ENCODE peak calls at places on chromosomes 6 and 20, in eight cellular contexts. P, G, I, D, E, X, J and S are unnamed samples.

GRCh38 chr6:71238351-71238750 is 50.3 kb upstream of the OGFRL1 start:
- DNase-seq in J (no peak), E (no peak), G (no peak), D (no peak), X (no peak), P (no peak), I (no peak), S (no peak)

GRCh38 chr6:42210551-42210950 is 7.1 kb downstream of the MRPS10 start:
- DNase-seq in D (no peak), G (no peak), E (no peak), X (no peak), I (no peak), P (no peak), J (no peak), S (no peak)

GRCh38 chr6:166496460-166496859 is 90.0 kb downstream of the RAMACL start:
- DNase-seq in I (no peak), J (no peak), X (no peak), P (no peak), E (no peak), G (no peak), D (no peak), S (no peak)

GRCh38 chr6:87806635-87807034 is 104.6 kb upstream of the AKIRIN2 start:
- DNase-seq in E (no peak), J (no peak), G (no peak), X (no peak), I (no peak), P (no peak), D (no peak), S (no peak)

GRCh38 chr6:87473419-87473903 is 687 bp downstream of the SLC35A1 start:
- DNase-seq in P (peak; percentile 50), G (peak; percentile 37), D (peak; percentile 25), X (no peak), E (no peak), J (no peak), I (no peak), S (no peak)

GRCh38 chr20:57451759-57452661 is 60.8 kb downstream of the RBM38 start:
- DNase-seq in I (no peak), G (no peak), J (no peak), X (peak; percentile 73), E (no peak), P (no peak), D (no peak), S (no peak)

GRCh38 chr6:148075352-148075751 is 267.3 kb upstream of the SASH1 start:
- DNase-seq in G (no peak), I (no peak), E (no peak), P (no peak), D (no peak), X (no peak), J (no peak), S (no peak)

GRCh38 chr6:29631209-29631810 is 1.7 kb downstream of the GABBR1 start:
- DNase-seq in D (no peak), J (no peak), P (no peak), I (no peak), X (no peak), G (no peak), E (no peak), S (no peak)

GRCh38 chr6:30767158-30767943 is 23.0 kb upstream of the IER3 start:
- DNase-seq in P (no peak), J (no peak), I (no peak), G (no peak), X (no peak), D (no peak), E (no peak), S (no peak)

GRCh38 chr6:15520616-15521203 is 142.1 kb downstream of the DTNBP1 start:
- DNase-seq in D (no peak), G (no peak), E (no peak), X (no peak), I (no peak), J (no peak), P (no peak), S (no peak)

GRCh38 chr20:10511507-10512231 is 76.6 kb downstream of the SLX4IP start:
- DNase-seq in J (peak; percentile 51), G (peak; percentile 79), I (peak; percentile 75), X (peak; percentile 81), E (peak; percentile 92), P (peak; percentile 79), D (peak; percentile 71), S (peak; percentile 79)

GRCh38 chr20:23100021-23100753 is 14.1 kb upstream of the CD93 start:
- DNase-seq in J (no peak), D (no peak), E (no peak), P (no peak), X (no peak), G (no peak), I (no peak), S (no peak)

GRCh38 chr20:40897177-40897700 is 131.4 kb upstream of the TOP1 start:
- DNase-seq in G (no peak), J (no peak), E (no peak), P (no peak), I (no peak), X (no peak), D (no peak), S (peak; percentile 28)

GRCh38 chr6:55047433-55048044 is 126.8 kb upstream of the HCRTR2 start:
- DNase-seq in P (no peak), E (no peak), J (no peak), D (no peak), G (no peak), I (no peak), X (no peak), S (no peak)

GRCh38 chr6:110897433-110897832 is 22.8 kb downstream of the AMD1 start:
- DNase-seq in I (no peak), X (no peak), J (no peak), P (no peak), D (no peak), E (no peak), G (no peak), S (no peak)

GRCh38 chr20:63500902-63501817 is 2.3 kb upstream of the EEF1A2 start:
- DNase-seq in P (no peak), I (no peak), D (no peak), X (peak; percentile 19), E (no peak), J (no peak), G (no peak), S (no peak)

GRCh38 chr20:32326507-32326851 is 31.7 kb upstream of the ASXL1 start:
- DNase-seq in J (no peak), D (no peak), X (no peak), E (no peak), I (no peak), G (no peak), P (no peak), S (no peak)

DNA sequence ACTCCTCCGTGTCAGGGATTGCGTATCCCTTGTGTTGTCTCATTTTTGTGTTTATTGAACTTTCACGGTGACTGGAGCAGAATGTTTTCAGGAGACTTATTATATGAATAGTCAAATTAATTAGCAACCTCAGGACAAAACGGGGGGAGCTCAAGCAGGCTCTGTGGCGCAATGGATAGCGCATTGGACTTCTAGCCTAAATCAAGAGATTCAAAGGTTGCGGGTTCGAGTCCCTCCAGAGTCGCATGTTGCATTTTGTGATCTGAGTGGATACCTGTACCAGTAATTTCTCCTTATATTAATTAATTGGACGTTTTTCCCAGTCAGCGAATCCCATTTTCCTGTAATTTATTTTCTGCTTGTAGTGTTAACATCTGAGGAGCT is 89.1 kb upstream of the ZNF184 start:
- DNase-seq in P (no peak), I (no peak), D (no peak), G (no peak), J (no peak), E (no peak), X (no peak), S (no peak)
- H3K27me3 ChIP-seq in P (peaks cover 100% of the 10 kb centered on the region), I (no peaks in the 10 kb centered on the region), D (peaks cover 93% of the 10 kb centered on the region), G (peaks cover 100% of the 10 kb centered on the region), J (peaks cover 8% of the 10 kb centered on the region), E (peaks cover 31% of the 10 kb centered on the region), X (peaks cover 85% of the 10 kb centered on the region), S (peaks cover 42% of the 10 kb centered on the region)

GRCh38 chr20:37347347-37347823 is 1.4 kb downstream of the SRC start:
- DNase-seq in X (no peak), E (no peak), J (no peak), P (no peak), I (no peak), G (no peak), D (no peak), S (no peak)
- H3K4me3 ChIP-seq in X (peak overlapping the region; percentile 69), E (no peak overlapping the region), J (peak overlapping the region; percentile 90), P (peak overlapping the region; percentile 78), I (peak overlapping the region; percentile 81), G (peak overlapping the region; percentile 82), D (no peak overlapping the region), S (no peak overlapping the region)

DNA sequence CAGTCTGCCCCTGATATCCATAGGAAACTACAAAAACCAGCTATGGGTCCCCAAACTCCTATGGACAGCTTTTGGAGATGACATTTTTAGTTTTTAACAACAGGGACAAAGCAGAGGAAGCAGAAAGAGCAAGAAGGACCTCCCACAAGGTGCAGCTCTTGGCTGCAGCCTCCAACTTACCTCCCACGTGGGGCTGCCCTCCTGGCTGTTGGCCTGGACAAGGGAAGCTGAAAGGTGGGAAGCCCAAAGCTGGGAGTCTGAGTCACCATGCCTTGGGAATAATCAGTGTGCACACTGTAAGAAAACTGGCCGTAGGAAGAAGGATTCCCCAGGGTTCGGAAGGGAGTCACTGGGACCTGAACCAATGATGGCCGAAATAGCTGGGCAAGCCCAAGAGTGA is 51.8 kb upstream of the PAX1 start:
- DNase-seq in P (no peak), E (no peak), J (no peak), X (no peak), D (no peak), I (no peak), G (no peak), S (no peak)
- TF ChIP-seq POLR2A in P (no peak), E (no peak), J (no peak), X (no peak), D (no peak), I (no peak), G (no peak), S (no peak)

GRCh38 chr20:43386878-43387277 is 70.8 kb upstream of the SRSF6 start:
- DNase-seq in I (no peak), X (no peak), G (no peak), D (no peak), P (no peak), J (no peak), E (no peak), S (no peak)

GRCh38 chr20:43384321-43384940 is 73.3 kb upstream of the SRSF6 start:
- DNase-seq in J (no peak), D (no peak), I (no peak), P (no peak), E (no peak), G (no peak), X (no peak), S (no peak)

GRCh38 chr20:43387737-43388136 is 70.0 kb upstream of the SRSF6 start:
- DNase-seq in X (no peak), I (no peak), J (no peak), D (no peak), E (no peak), P (no peak), G (no peak), S (no peak)

GRCh38 chr20:43388267-43389081 is 69.2 kb upstream of the SRSF6 start:
- DNase-seq in E (peak; percentile 20), P (no peak), G (no peak), D (no peak), X (peak; percentile 81), I (no peak), J (no peak), S (no peak)

DNA sequence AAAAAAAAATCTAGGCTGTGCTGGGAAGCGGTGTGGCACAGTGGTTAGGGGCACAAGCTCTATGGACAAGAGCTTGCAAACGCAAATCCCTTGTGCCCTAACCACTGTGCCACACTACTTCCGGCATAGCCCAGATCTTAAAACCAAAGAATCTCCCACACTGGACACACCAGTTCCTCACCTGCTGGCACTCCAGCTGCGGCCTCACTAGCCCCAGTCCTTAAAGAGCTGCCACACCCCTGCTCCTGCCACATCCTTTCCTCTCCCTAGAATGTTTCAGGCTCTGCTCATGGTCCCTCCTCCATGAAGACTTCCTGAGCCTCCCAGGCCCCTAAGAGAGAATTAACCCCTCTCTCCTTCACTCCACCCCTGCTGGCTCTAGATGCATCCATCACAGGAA is 71.8 kb upstream of the SRSF6 start:
- DNase-seq in E (no peak), J (no peak), P (no peak), G (no peak), X (no peak), D (no peak), I (no peak), S (no peak)
- H3K27me3 ChIP-seq in E (no peaks in the 10 kb centered on the region), J (no peaks in the 10 kb centered on the region), P (no peaks in the 10 kb centered on the region), G (peaks cover 15% of the 10 kb centered on the region), X (no peaks in the 10 kb centered on the region), D (no peaks in the 10 kb centered on the region), I (no peaks in the 10 kb centered on the region), S (no peaks in the 10 kb centered on the region)